ENCODE peak calls at places on chromosomes 16 and 17, in seven cellular contexts. S is posterior cingulate gyrus; J is amniotic epithelial cell; Y is WERI-Rb-1; Q is HS-5; V is activated T-helper 2 cell treated with anti-CD3 and anti-CD28 coated beads, Interferon-gamma antibody, Interleukin-2, Interleukin-4, amounts not matched to agents 10 μg/mL and 5 μg/mL and 100 μg/mL, durations not matched to agents 14 hours and 24 hours and 36 hours; R is activated effector memory CD4-positive, alpha-beta T cell treated with Interleukin-2 at 50 U/mL for 16 hours. H is an unnamed sample.

GRCh38 chr16:58551496-58551895 is 36.2 kb downstream of the SETD6 start:
- DNase-seq in S (no peak), J (no peak), Y (no peak), Q (no peak), V (no peak), R (no peak), H (no peak)

GRCh38 chr17:67635688-67636087 is 82.0 kb upstream of the NOL11 start:
- DNase-seq in S (no peak), J (no peak), Y (no peak), Q (no peak), V (no peak), R (no peak), H (no peak)

GRCh38 chr17:49035470-49036269 is 38.5 kb downstream of the IGF2BP1 start:
- DNase-seq in S (no peak), J (peak), Y (peak), Q (no peak), V (no peak), R (no peak), H (no peak)

GRCh38 chr16:66298006-66298405 is 68.5 kb upstream of the CDH5 start:
- DNase-seq in S (no peak), J (no peak), Y (no peak), Q (no peak), V (no peak), R (no peak), H (no peak)

GRCh38 chr16:14606102-14606501 is 24.0 kb downstream of the PARN start:
- DNase-seq in S (no peak), J (no peak), Y (no peak), Q (no peak), V (no peak), R (no peak), H (no peak)

GRCh38 chr17:45222273-45222993 is 748 bp downstream of the FMNL1 start:
- DNase-seq in S (no peak), J (no peak), Y (no peak), Q (no peak), V (peak), R (no peak), H (no peak)

GRCh38 chr16:11946433-11946832 is 4.6 kb upstream of the NPIPB2 start:
- DNase-seq in S (no peak), J (peak), Y (no peak), Q (no peak), V (no peak), R (no peak), H (no peak)

GRCh38 chr17:2192367-2193028 is 111.1 kb downstream of the SMG6 start:
- DNase-seq in S (no peak), J (peak), Y (no peak), Q (peak), V (no peak), R (peak), H (no peak)

GRCh38 chr17:49997256-49997735 is 2.3 kb upstream of the DLX3 start:
- DNase-seq in S (no peak), J (no peak), Y (no peak), Q (no peak), V (no peak), R (no peak), H (no peak)

GRCh38 chr16:19130852-19131808 is 17.4 kb downstream of the ITPRIPL2 start:
- DNase-seq in S (no peak), J (peak), Y (peak), Q (no peak), V (no peak), R (no peak), H (no peak)

GRCh38 chr17:80025140-80025539 is 10.5 kb downstream of the TBC1D16 start:
- DNase-seq in S (no peak), J (peak), Y (peak), Q (no peak), V (no peak), R (no peak), H (no peak)

GRCh38 chr16:1651509-1652342 is 26.4 kb upstream of the JPT2 start:
- DNase-seq in S (no peak), J (peak), Y (no peak), Q (no peak), V (no peak), R (no peak), H (no peak)

GRCh38 chr17:15260376-15261062 is 4.6 kb downstream of the PMP22 start:
- DNase-seq in S (peak), J (peak), Y (peak), Q (no peak), V (peak), R (peak), H (peak)

GRCh38 chr16:29653436-29653835 is 9.6 kb upstream of the SPN start:
- DNase-seq in S (no peak), J (no peak), Y (no peak), Q (no peak), V (no peak), R (no peak), H (no peak)

GRCh38 chr16:79757968-79758367 is 157.4 kb upstream of the MAF start:
- DNase-seq in S (no peak), J (no peak), Y (no peak), Q (no peak), V (no peak), R (no peak), H (no peak)

GRCh38 chr17:14580494-14580893 is 279.6 kb downstream of the HS3ST3B1 start:
- DNase-seq in S (no peak), J (no peak), Y (no peak), Q (no peak), V (no peak), R (no peak), H (no peak)

H was measured in nucleus accumbens.